ENCODE peak calls at places on chromosomes 4 and X, in five cellular contexts. M, S, B, Z and D are unnamed samples.

GRCh38 chr4:122104184-122104583 is 47.9 kb upstream of the BLTP1 start:
- DNase-seq in M (no peak), S (no peak), B (no peak), Z (no peak), D (no peak)

GRCh38 chrX:72107320-72107719 is 24.4 kb downstream of the RTL5 start:
- DNase-seq in M (no peak), S (peak; percentile 52), B (no peak), Z (no peak), D (peak; percentile 75)

GRCh38 chr4:181548873-181549541 is 694.2 kb upstream of the TENM3 start:
- DNase-seq in M (no peak), S (peak; percentile 20), B (no peak), Z (no peak), D (peak; percentile 66)

GRCh38 chr4:119130365-119131065 is 5.1 kb upstream of the MYOZ2 start:
- DNase-seq in M (no peak), S (no peak), B (no peak), Z (no peak), D (peak; percentile 10)

GRCh38 chr4:81465668-81466357 is 5.9 kb downstream of the RASGEF1B start:
- DNase-seq in M (no peak), S (no peak), B (no peak), Z (no peak), D (no peak)

GRCh38 chrX:4547218-4547836 is 833.9 kb upstream of the PRKX start:
- DNase-seq in M (peak; percentile 2), S (peak; percentile 77), B (peak; percentile 74), Z (peak; percentile 15), D (peak; percentile 16)

GRCh38 chrX:107565916-107566602 is 62.3 kb upstream of the PRPS1 start:
- DNase-seq in M (no peak), S (peak; percentile 46), B (peak; percentile 72), Z (no peak), D (peak; percentile 64)

GRCh38 chr4:74934822-74935326 is 2.0 kb downstream of the PARM1 start:
- DNase-seq in M (no peak), S (no peak), B (no peak), Z (peak; percentile 22), D (no peak)

GRCh38 chrX:130343411-130343810 is 3.7 kb downstream of the SLC25A14 start:
- DNase-seq in M (no peak), S (no peak), B (no peak), Z (no peak), D (no peak)

GRCh38 chr4:14178421-14178820 is 550.9 kb upstream of the BOD1L1 start:
- DNase-seq in M (no peak), S (peak; percentile 68), B (peak; percentile 10), Z (no peak), D (peak; percentile 76)

GRCh38 chrX:149829751-149830191 is 48.0 kb downstream of the MAGEA9 start:
- DNase-seq in M (peak; percentile 2), S (no peak), B (no peak), Z (no peak), D (peak; percentile 80)

GRCh38 chr4:651884-652642 is 22.0 kb downstream of the ATP5ME start:
- DNase-seq in M (no peak), S (no peak), B (no peak), Z (no peak), D (no peak)

GRCh38 chr4:185909959-185910358 is 98.0 kb upstream of the SORBS2 start:
- DNase-seq in M (no peak), S (no peak), B (no peak), Z (no peak), D (no peak)

GRCh38 chr4:33924801-33925200 is 2319.5 kb downstream of the ARAP2 start:
- DNase-seq in M (no peak), S (no peak), B (no peak), Z (no peak), D (no peak)

GRCh38 chr4:150078041-150078995 is at the start of gene DCLK2:
- DNase-seq in M (no peak), S (peak; percentile 50), B (peak; percentile 79), Z (peak; percentile 85), D (no peak)

GRCh38 chr4:6731780-6732179 is 15.8 kb downstream of the BLOC1S4 start:
- DNase-seq in M (no peak), S (no peak), B (no peak), Z (no peak), D (no peak)

GRCh38 chr4:140300271-140300970 is 73.0 kb upstream of the SCOC start:
- DNase-seq in M (no peak), S (peak; percentile 67), B (peak; percentile 45), Z (peak; percentile 54), D (peak; percentile 93)

GRCh38 chr4:52600275-52600674 is 58.8 kb downstream of the USP46 start:
- DNase-seq in M (no peak), S (no peak), B (no peak), Z (no peak), D (no peak)

GRCh38 chr4:101701551-101701950 is 89.0 kb upstream of the BANK1 start:
- DNase-seq in M (no peak), S (no peak), B (no peak), Z (no peak), D (no peak)

GRCh38 chr4:75490155-75490554 is 24.0 kb downstream of the RCHY1 start:
- DNase-seq in M (no peak), S (peak; percentile 39), B (peak; percentile 54), Z (no peak), D (peak; percentile 46)

GRCh38 chr4:38090450-38091246 is 130.4 kb downstream of the PTTG2 start:
- DNase-seq in M (no peak), S (no peak), B (no peak), Z (no peak), D (no peak)

GRCh38 chrX:15301924-15302323 is 13.5 kb downstream of the ASB11 start:
- DNase-seq in M (no peak), S (no peak), B (peak; percentile 59), Z (no peak), D (no peak)

GRCh38 chrX:1002611-1003010 is 209.8 kb downstream of the CRLF2 start:
- DNase-seq in M (no peak), S (no peak), B (no peak), Z (no peak), D (no peak)

GRCh38 chrX:11137543-11138139 is 26.5 kb downstream of the HCCS start:
- DNase-seq in M (no peak), S (peak; percentile 73), B (peak; percentile 63), Z (no peak), D (peak; percentile 20)

GRCh38 chr4:165094873-165095272 is 17.8 kb downstream of the TMEM192 start:
- DNase-seq in M (no peak), S (no peak), B (no peak), Z (no peak), D (no peak)

GRCh38 chr4:99710020-99710419 is 52.4 kb upstream of the C4orf54 start:
- DNase-seq in M (no peak), S (peak; percentile 31), B (no peak), Z (no peak), D (peak; percentile 59)

GRCh38 chr4:118086334-118086733 is 52.0 kb downstream of the NDST3 start:
- DNase-seq in M (no peak), S (peak; percentile 41), B (no peak), Z (no peak), D (peak; percentile 67)

GRCh38 chrX:150429577-150429976 is 66.5 kb downstream of the MAMLD1 start:
- DNase-seq in M (no peak), S (peak; percentile 74), B (no peak), Z (no peak), D (peak; percentile 87)

GRCh38 chr4:106048250-106048931 is 153.1 kb downstream of the NPNT start:
- DNase-seq in M (no peak), S (no peak), B (peak; percentile 44), Z (no peak), D (no peak)

GRCh38 chrX:33415454-33415853 is 204.1 kb upstream of the DMD start:
- DNase-seq in M (no peak), S (no peak), B (peak; percentile 3), Z (no peak), D (no peak)

GRCh38 chr4:136713140-136713539 is 819.2 kb downstream of the PCDH18 start:
- DNase-seq in M (no peak), S (peak; percentile 19), B (no peak), Z (no peak), D (no peak)

GRCh38 chr4:167100120-167100519 is 134.2 kb downstream of the SPOCK3 start:
- DNase-seq in M (no peak), S (peak; percentile 73), B (peak; percentile 13), Z (no peak), D (peak; percentile 88)

GRCh38 chr4:172998527-172999469 is 169.8 kb upstream of the GALNT7 start:
- DNase-seq in M (no peak), S (peak; percentile 51), B (no peak), Z (no peak), D (peak; percentile 90)

DNA sequence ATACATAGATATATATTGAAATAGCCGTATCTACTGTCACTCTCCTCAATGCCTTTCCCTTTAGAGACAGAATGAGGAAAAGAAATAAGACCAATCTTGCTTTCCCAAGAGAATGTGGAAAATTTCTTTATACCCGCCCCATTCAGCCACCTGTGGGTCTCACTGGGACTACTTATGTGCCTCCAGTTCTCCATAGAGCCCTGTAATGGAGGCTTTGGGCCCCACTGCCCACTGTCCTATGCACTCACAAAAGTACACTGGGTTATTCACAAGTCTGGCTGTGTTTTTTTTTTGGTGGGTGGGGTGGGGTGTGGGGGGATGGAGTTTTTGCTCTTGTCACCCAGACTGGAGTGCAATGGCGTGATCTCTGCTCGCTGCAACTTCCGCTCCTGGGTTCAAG is 70.4 kb upstream of the ELOVL6 start:
- DNase-seq in M (no peak), S (no peak), B (no peak), Z (no peak), D (no peak)
- H3K4me3 ChIP-seq in M (no peak overlapping the region), S (no peak overlapping the region), B (no peak overlapping the region), Z (no peak overlapping the region), D (no peak overlapping the region)

DNA sequence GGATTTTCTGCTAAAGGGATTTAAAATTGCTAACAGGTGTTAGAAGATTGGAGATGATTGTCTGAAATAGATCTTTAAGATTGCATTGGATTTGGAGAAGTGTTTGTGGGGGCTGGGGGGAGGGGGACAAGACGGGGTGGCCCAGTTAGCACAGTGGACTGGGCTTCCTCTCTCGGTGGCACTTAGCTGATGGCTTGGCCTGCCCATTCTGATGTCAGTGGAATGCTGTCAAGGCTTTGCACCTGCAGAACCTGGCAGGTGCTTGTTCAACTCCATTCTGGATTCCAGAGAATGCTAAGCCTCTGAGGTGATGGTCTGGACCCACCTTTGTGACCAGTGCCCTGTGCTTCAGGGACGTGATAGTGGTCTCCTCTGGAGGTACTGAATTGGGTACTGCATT is 43.7 kb downstream of the ADD1 start:
- DNase-seq in M (no peak), S (no peak), B (no peak), Z (no peak), D (no peak)
- H3K36me3 ChIP-seq in M (peaks cover 28% of the 10 kb centered on the region), S (no peaks in the 10 kb centered on the region), B (no peaks in the 10 kb centered on the region), Z (no peaks in the 10 kb centered on the region), D (peaks cover 12% of the 10 kb centered on the region)

GRCh38 chrX:40573763-40574162 is 7.0 kb upstream of the ATP6AP2 start:
- DNase-seq in M (no peak), S (peak; percentile 50), B (no peak), Z (no peak), D (peak; percentile 17)
- H3K4me3 ChIP-seq in M (no peak overlapping the region), S (no peak overlapping the region), B (no peak overlapping the region), Z (no peak overlapping the region), D (no peak overlapping the region)

GRCh38 chr4:184705692-184706091 is 28.2 kb downstream of the CENPU start:
- DNase-seq in M (no peak), S (no peak), B (no peak), Z (no peak), D (no peak)

DNA sequence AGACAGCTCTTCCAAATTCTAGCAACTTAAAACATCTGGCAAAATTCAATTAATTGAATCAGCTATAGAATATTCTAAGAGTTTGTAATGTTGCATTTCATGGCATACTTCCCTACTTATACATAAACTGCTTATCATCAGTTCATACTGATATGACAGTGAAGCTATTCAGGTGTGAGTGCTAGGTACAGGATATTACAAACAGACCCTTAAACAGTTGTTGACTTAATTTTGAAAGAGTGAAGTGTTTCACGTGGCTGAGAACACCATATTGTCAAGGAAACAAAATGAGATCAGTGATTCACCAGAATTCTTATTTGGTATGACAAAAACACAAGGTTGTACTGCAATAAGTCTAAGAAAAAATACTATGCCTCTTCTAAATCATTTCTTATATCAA is 27.4 kb downstream of the CENPU start:
- DNase-seq in M (no peak), S (no peak), B (no peak), Z (no peak), D (peak; percentile 15)
- H3K36me3 ChIP-seq in M (no peaks in the 10 kb centered on the region), S (peaks cover 25% of the 10 kb centered on the region), B (no peaks in the 10 kb centered on the region), Z (no peaks in the 10 kb centered on the region), D (peaks cover 2% of the 10 kb centered on the region)